ENCODE peak calls at places on chromosomes 6 and 20, in nine cellular contexts. R is kidney; N is right cardiac atrium; M is CD8-positive, alpha-beta T cell; B is mammary epithelial cell; L is HCT116; J is H1; G is heart right ventricle; I is suprapubic skin. H is an unnamed sample. For H3K4me1, the result is how much of the 10 kb centered on the place peaks cover.

GRCh38 chr20:14979472-14979986 is 642.1 kb upstream of the FLRT3 start:
- DNase-seq in R (no peak), N (no peak), M (no peak), B (no peak), L (no peak), J (no peak), G (no peak), I (no peak), H (no peak)

GRCh38 chr20:61966492-61967244 is 99.0 kb downstream of the TAF4 start:
- DNase-seq in R (no peak), N (peak), M (no peak), B (no peak), L (no peak), J (no peak), G (no peak), I (no peak), H (no peak)

GRCh38 chr6:34664270-34664971 is 32.1 kb downstream of the ILRUN start:
- DNase-seq in R (no peak), N (no peak), M (no peak), B (no peak), L (no peak), J (no peak), G (no peak), I (no peak), H (no peak)

GRCh38 chr6:33694401-33694931 is 17.0 kb downstream of the UQCC2 start:
- DNase-seq in R (peak), N (peak), M (peak), B (peak), L (no peak), J (no peak), G (no peak), I (peak), H (no peak)

GRCh38 chr6:42224222-42225042 is 6.8 kb upstream of the MRPS10 start:
- DNase-seq in R (no peak), N (no peak), M (no peak), B (peak), L (peak), J (no peak), G (no peak), I (no peak), H (no peak)

GRCh38 chr20:3250091-3250504 is 11.1 kb upstream of the SLC4A11 start:
- DNase-seq in R (no peak), N (peak), M (no peak), B (no peak), L (no peak), J (no peak), G (no peak), I (no peak), H (no peak)

GRCh38 chr20:52150440-52151258 is 40.9 kb downstream of the ZFP64 start:
- DNase-seq in R (no peak), N (no peak), M (peak), B (peak), L (peak), J (no peak), G (peak), I (no peak), H (peak)

GRCh38 chr6:148999921-149000589 is 253.2 kb downstream of the UST start:
- DNase-seq in R (peak), N (peak), M (no peak), B (peak), L (no peak), J (no peak), G (peak), I (no peak), H (no peak)

GRCh38 chr6:18632670-18633410 is 245.7 kb downstream of the RNF144B start:
- DNase-seq in R (no peak), N (no peak), M (no peak), B (peak), L (peak), J (no peak), G (no peak), I (no peak), H (no peak)

GRCh38 chr20:51995551-51995951 is 193.2 kb upstream of the SALL4 start:
- DNase-seq in R (no peak), N (no peak), M (no peak), B (no peak), L (no peak), J (no peak), G (no peak), I (no peak), H (no peak)

GRCh38 chr6:11423072-11423471 is 114.5 kb upstream of the TMEM170B start:
- DNase-seq in R (no peak), N (no peak), M (no peak), B (peak), L (no peak), J (no peak), G (no peak), I (no peak), H (no peak)

GRCh38 chr6:115573866-115574265 is 486.8 kb downstream of the FRK start:
- DNase-seq in R (no peak), N (no peak), M (no peak), B (no peak), L (no peak), J (no peak), G (no peak), I (no peak), H (no peak)

GRCh38 chr6:144013486-144013909 is 5.4 kb upstream of the PLAGL1 start:
- DNase-seq in R (peak), N (peak), M (peak), B (peak), L (peak), J (no peak), G (peak), I (peak), H (peak)

GRCh38 chr6:32854376-32855178 is 585 bp downstream of the PSMB9 start:
- DNase-seq in R (peak), N (peak), M (peak), B (peak), L (no peak), J (no peak), G (peak), I (no peak), H (no peak)

GRCh38 chr6:135796884-135797283 is 54.6 kb upstream of the PDE7B start:
- DNase-seq in R (no peak), N (no peak), M (no peak), B (no peak), L (no peak), J (no peak), G (no peak), I (no peak), H (no peak)

GRCh38 chr6:162684961-162685360 is 42.6 kb downstream of the PRKN start:
- DNase-seq in R (no peak), N (no peak), M (no peak), B (no peak), L (no peak), J (no peak), G (no peak), I (no peak), H (no peak)

GRCh38 chr20:50648651-50649050 is 42.7 kb downstream of the RIPOR3 start:
- DNase-seq in R (no peak), N (no peak), M (no peak), B (no peak), L (no peak), J (no peak), G (no peak), I (no peak), H (no peak)

GRCh38 chr6:52990342-52990741 is 4.7 kb downstream of the GSTA4 start:
- DNase-seq in R (no peak), N (no peak), M (no peak), B (peak), L (no peak), J (no peak), G (no peak), I (no peak), H (no peak)

GRCh38 chr6:122365775-122366403 is 33.6 kb upstream of the HSF2 start:
- DNase-seq in R (no peak), N (no peak), M (no peak), B (peak), L (no peak), J (no peak), G (no peak), I (no peak), H (no peak)

GRCh38 chr20:3885711-3886110 is 3.5 kb upstream of the PANK2 start:
- DNase-seq in R (no peak), N (no peak), M (no peak), B (no peak), L (no peak), J (no peak), G (no peak), I (no peak), H (no peak)

GRCh38 chr6:122712093-122712863 is 67.2 kb upstream of the FABP7 start:
- DNase-seq in R (no peak), N (no peak), M (no peak), B (peak), L (no peak), J (no peak), G (no peak), I (no peak), H (no peak)

GRCh38 chr20:25251019-25251418 is 3.1 kb downstream of the PYGB start:
- DNase-seq in R (no peak), N (no peak), M (no peak), B (no peak), L (no peak), J (no peak), G (no peak), I (no peak), H (no peak)

GRCh38 chr20:46022411-46023147 is 6.4 kb upstream of the SLC12A5 start:
- DNase-seq in R (no peak), N (peak), M (peak), B (peak), L (no peak), J (no peak), G (peak), I (no peak), H (no peak)

GRCh38 chr6:148467926-148468325 is 125.3 kb downstream of the SASH1 start:
- DNase-seq in R (no peak), N (no peak), M (no peak), B (no peak), L (no peak), J (no peak), G (no peak), I (no peak), H (no peak)

GRCh38 chr20:6623989-6624388 is 143.5 kb upstream of the BMP2 start:
- DNase-seq in R (no peak), N (no peak), M (no peak), B (no peak), L (no peak), J (no peak), G (no peak), I (no peak), H (peak)
- H3K4me3 ChIP-seq in R (peak), N (no peak), M (no peak), B (no peak), L (no peak), J (no peak), G (no peak), I (no peak), H (no peak)

DNA sequence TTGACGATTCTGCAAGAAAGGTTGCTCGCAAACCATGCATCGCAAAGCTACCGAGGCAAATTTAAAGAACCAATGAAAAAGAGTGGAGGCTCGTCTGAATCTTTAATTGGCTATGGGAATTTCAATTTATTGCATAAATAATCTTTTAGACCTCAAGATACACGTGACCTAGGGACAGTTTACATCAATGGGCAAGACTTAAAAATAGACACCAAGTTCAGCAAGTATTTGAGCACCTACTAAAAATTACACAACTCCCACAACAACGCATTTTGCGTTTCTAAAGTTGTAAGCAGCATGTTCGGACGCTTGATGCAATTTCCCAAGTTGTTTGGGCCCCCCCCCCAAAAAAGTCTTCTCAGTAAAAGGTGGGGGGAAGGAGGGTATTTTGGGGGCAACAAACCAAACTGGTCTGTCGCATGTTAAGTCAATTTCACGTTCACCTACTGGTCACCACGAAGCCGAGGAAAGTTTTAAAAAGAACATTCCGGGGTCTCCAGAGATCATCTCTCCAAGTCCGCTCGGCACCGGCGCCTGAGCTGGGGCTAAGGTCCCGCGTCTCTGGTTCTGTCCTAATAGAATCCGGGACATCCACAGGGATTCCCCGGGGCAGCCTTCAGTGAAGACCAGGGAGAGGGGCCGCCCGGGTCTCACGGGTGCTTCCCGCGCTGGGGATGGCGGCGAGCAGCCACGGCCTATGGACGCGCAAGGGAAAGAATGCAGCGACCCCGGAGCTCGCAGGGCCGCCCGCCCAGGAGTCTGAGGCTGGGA is 814 bp downstream of the SNX5 start:
- DNase-seq in R (no peak), N (no peak), M (no peak), B (peak), L (no peak), J (no peak), G (peak), I (peak), H (no peak)
- H3K4me1 ChIP-seq in R (under half), N (under half), M (half or more), B (under half), L (half or more), J (under half), G (under half), I (half or more), H (under half)

DNA sequence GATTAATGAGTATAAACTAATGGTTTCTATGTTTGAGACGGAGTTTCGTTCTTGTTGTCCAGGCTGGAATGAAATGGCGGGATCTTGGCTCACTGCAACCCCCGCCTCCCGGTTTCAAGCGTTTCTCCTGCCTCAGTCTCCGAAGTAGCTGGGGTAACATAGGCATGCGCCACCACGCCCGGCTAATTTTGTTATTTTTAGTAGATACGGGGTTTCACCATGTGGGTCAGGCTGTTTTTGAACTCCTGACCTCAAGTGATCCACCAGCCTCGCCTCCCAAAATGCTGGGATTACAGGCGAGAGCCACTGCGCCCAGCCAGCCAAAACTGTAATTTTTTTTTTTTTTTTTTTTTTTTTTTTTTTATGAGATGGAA is 127.6 kb downstream of the HFE start:
- DNase-seq in R (no peak), N (no peak), M (no peak), B (no peak), L (no peak), J (no peak), G (no peak), I (no peak), H (no peak)
- H3K4me3 ChIP-seq in R (no peak), N (no peak), M (no peak), B (no peak), L (no peak), J (peak), G (peak), I (peak), H (no peak)

DNA sequence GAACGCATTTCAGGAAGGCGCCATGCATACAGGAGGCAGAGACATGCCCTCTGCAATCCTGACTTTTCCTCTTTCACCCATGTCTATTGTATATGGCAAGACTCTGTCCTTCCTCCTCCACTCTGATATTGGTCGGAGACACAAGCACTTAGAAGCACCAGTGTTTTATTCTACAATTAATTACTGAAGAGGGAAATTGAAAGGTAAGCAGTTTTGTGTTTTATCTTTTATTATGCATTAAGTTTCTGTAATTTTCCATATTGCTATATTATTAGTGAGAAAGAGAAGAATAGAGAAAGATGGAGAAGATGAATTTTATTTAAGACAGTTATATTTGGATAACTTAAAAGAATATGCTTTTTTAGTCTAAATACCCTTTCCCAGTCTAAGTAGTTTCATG is 13.5 kb downstream of the ARID1B start:
- DNase-seq in R (no peak), N (no peak), M (no peak), B (no peak), L (no peak), J (no peak), G (no peak), I (no peak), H (no peak)
- H3K4me1 ChIP-seq in R (under half), N (under half), M (half or more), B (under half), L (under half), J (under half), G (under half), I (half or more), H (under half)

DNA sequence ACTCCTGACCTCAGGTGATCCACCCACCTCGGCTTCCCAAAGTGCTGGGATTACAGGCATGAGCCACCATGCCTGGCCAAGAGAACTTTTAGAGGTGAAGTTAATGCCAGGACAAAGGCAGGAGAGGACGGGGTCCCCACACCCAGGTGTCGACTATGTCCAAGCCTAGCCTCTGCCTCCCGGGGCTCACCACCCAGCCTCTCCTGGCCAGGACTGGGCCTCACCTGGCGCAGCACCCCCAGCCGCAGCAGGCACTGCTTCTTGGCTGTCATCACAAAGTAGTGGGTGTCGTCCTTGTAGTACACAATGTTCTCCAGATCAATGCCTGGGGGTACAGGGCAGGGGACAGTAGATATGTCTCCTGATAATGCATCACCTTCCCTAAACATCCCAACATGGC is 4.2 kb downstream of the MICAL1 start:
- DNase-seq in R (no peak), N (no peak), M (no peak), B (no peak), L (no peak), J (no peak), G (no peak), I (peak), H (no peak)
- H3K4me3 ChIP-seq in R (no peak), N (no peak), M (no peak), B (no peak), L (no peak), J (no peak), G (no peak), I (no peak), H (no peak)

GRCh38 chr6:111556004-111556403 is 49.7 kb downstream of the TRAF3IP2 start:
- DNase-seq in R (no peak), N (no peak), M (no peak), B (no peak), L (no peak), J (no peak), G (no peak), I (no peak), H (no peak)

GRCh38 chr6:111552241-111552744 is 53.4 kb downstream of the TRAF3IP2 start:
- DNase-seq in R (peak), N (peak), M (no peak), B (peak), L (no peak), J (peak), G (peak), I (no peak), H (no peak)

GRCh38 chr6:111552999-111553398 is 52.7 kb downstream of the TRAF3IP2 start:
- DNase-seq in R (no peak), N (no peak), M (no peak), B (no peak), L (no peak), J (no peak), G (no peak), I (no peak), H (no peak)

GRCh38 chr6:111553580-111553979 is 52.1 kb downstream of the TRAF3IP2 start:
- DNase-seq in R (no peak), N (no peak), M (no peak), B (no peak), L (no peak), J (no peak), G (no peak), I (no peak), H (no peak)

GRCh38 chr6:111555041-111555440 is 50.6 kb downstream of the TRAF3IP2 start:
- DNase-seq in R (no peak), N (no peak), M (no peak), B (no peak), L (no peak), J (no peak), G (no peak), I (no peak), H (no peak)
- H3K4me1 ChIP-seq in R (under half), N (under half), M (under half), B (under half), L (under half), J (under half), G (under half), I (half or more), H (under half)

GRCh38 chr6:7544597-7544996 is 3.1 kb downstream of the DSP start:
- DNase-seq in R (no peak), N (no peak), M (no peak), B (no peak), L (no peak), J (no peak), G (no peak), I (no peak), H (no peak)

GRCh38 chr6:7543761-7544424 is 2.4 kb downstream of the DSP start:
- DNase-seq in R (no peak), N (no peak), M (no peak), B (peak), L (no peak), J (no peak), G (peak), I (no peak), H (no peak)

GRCh38 chr6:7542065-7542877 is 800 bp downstream of the DSP start:
- DNase-seq in R (peak), N (peak), M (no peak), B (no peak), L (no peak), J (no peak), G (peak), I (no peak), H (no peak)

GRCh38 chr6:7541175-7542064 is at the start of gene DSP:
- DNase-seq in R (peak), N (peak), M (peak), B (peak), L (peak), J (peak), G (peak), I (peak), H (no peak)

DNA sequence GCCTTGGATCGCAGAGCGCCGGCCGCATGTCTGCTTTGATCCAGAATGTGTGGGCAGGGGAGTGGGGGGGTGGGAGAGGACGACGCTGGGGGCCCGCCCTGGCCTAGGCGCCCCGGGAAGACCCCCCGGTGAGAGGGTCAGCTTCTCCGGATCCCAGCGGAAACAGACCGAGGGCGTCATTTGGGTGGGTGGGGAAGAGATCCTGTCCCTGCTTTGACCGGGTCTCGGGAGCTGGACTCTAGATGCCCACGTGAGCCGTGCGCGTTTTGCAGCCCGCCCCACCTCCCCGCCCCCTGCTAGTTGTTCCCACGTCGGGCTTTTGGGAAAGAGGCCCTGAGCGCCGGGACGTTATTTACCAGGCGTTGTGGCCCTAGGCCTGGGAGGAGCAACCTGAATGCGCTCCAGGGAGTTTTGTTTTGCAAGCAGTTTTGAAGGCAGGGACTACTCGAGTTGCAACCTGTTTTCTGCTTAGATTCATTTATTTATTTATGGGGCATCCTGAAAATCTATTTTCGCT is 1.5 kb downstream of the DSP start:
- DNase-seq in R (peak), N (peak), M (no peak), B (peak), L (peak), J (peak), G (peak), I (peak), H (no peak)
- H3K4me3 ChIP-seq in R (peak), N (peak), M (peak), B (peak), L (peak), J (peak), G (peak), I (peak), H (peak)